ENCODE peak calls at places on chromosomes 16 and 17, in nine cellular contexts. G is HCT116, E is SK-N-SH, B is neural progenitor cell, Z is MM.1S, F is OCI-LY7, X is GM23338, N is hepatocyte, M is PC-3. R is an unnamed sample.

GRCh38 chr17:34437188-34437587 is 74.2 kb upstream of the CCL1 start:
- DNase-seq in G (no peak), E (no peak), B (no peak), Z (peak), F (no peak), X (peak), N (no peak), M (no peak), R (no peak)

GRCh38 chr17:71828182-71828596 is 292.6 kb upstream of the SOX9 start:
- DNase-seq in G (no peak), E (peak), B (peak), Z (no peak), F (no peak), X (peak), N (no peak), M (no peak), R (peak)

GRCh38 chr16:87233928-87234327 is 83.3 kb downstream of the C16orf95 start:
- DNase-seq in G (no peak), E (no peak), B (peak), Z (no peak), F (peak), X (peak), N (no peak), M (no peak), R (peak)

GRCh38 chr17:81941484-81942166 is 4.5 kb upstream of the PYCR1 start:
- DNase-seq in G (no peak), E (no peak), B (peak), Z (no peak), F (peak), X (peak), N (no peak), M (no peak), R (no peak)

GRCh38 chr16:6949240-6949639 is 383.4 kb upstream of the RBFOX1 start:
- DNase-seq in G (no peak), E (no peak), B (no peak), Z (no peak), F (no peak), X (no peak), N (no peak), M (no peak), R (no peak)

GRCh38 chr16:79294568-79294967 is 306.0 kb downstream of the MAF start:
- DNase-seq in G (no peak), E (no peak), B (no peak), Z (no peak), F (no peak), X (no peak), N (peak), M (no peak), R (no peak)

GRCh38 chr16:31061126-31061812 is 12.8 kb downstream of the ZNF668 start:
- DNase-seq in G (no peak), E (no peak), B (no peak), Z (no peak), F (no peak), X (no peak), N (peak), M (no peak), R (no peak)

GRCh38 chr17:49624896-49625295 is 49.2 kb downstream of the NXPH3 start:
- DNase-seq in G (no peak), E (no peak), B (no peak), Z (no peak), F (no peak), X (no peak), N (no peak), M (no peak), R (peak)

GRCh38 chr16:76265434-76266045 is 11.7 kb upstream of the CNTNAP4 start:
- DNase-seq in G (peak), E (peak), B (peak), Z (no peak), F (peak), X (peak), N (peak), M (peak), R (peak)

GRCh38 chr16:814974-815373 is 14.4 kb upstream of the GNG13 start:
- DNase-seq in G (no peak), E (no peak), B (no peak), Z (no peak), F (no peak), X (no peak), N (no peak), M (no peak), R (peak)

GRCh38 chr16:31253642-31254045 is 6.1 kb upstream of the ITGAM start:
- DNase-seq in G (no peak), E (no peak), B (no peak), Z (no peak), F (no peak), X (no peak), N (peak), M (no peak), R (no peak)

GRCh38 chr16:3099732-3100499 is 822 bp upstream of the ZSCAN10 start:
- DNase-seq in G (peak), E (peak), B (peak), Z (peak), F (peak), X (peak), N (peak), M (peak), R (peak)

GRCh38 chr16:3099395-3099731 is 269 bp upstream of the ZSCAN10 start:
- DNase-seq in G (no peak), E (no peak), B (peak), Z (no peak), F (no peak), X (no peak), N (no peak), M (no peak), R (no peak)

GRCh38 chr16:3101841-3102470 is 2.9 kb upstream of the ZSCAN10 start:
- DNase-seq in G (no peak), E (no peak), B (peak), Z (no peak), F (peak), X (peak), N (no peak), M (no peak), R (no peak)

GRCh38 chr16:3098459-3099394 is at the start of gene ZSCAN10:
- DNase-seq in G (no peak), E (no peak), B (peak), Z (no peak), F (no peak), X (peak), N (no peak), M (no peak), R (no peak)

GRCh38 chr16:3101018-3101840 is 2.1 kb upstream of the ZSCAN10 start:
- DNase-seq in G (no peak), E (peak), B (peak), Z (peak), F (peak), X (peak), N (peak), M (peak), R (peak)
- H2AFZ ChIP-seq in G (no peak), E (no peak), B (no peak), Z (peak), F (peak), X (no peak), N (no peak), M (no peak), R (peak)

DNA sequence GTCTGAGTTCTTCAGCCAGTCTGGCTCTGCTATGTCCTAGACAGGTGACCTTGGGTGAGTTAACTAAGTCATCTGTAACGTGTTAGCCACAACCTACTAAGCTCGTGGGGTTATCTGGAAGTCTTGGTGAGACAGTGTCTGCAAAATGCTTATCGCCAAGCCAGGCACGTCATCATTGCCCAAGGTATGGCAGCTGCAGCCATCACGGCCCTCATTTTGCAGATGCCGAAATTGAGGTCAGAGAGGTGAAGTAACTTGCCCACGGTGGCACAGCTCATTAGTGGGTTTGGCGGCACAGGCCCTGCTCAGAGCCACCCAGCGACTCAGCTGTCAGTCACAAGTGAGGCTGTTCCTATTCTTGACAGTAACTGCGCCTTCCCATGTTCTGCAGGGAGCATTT is 79.8 kb downstream of the CMIP start:
- DNase-seq in G (no peak), E (no peak), B (no peak), Z (no peak), F (no peak), X (no peak), N (no peak), M (no peak), R (no peak)
- TF ChIP-seq EZH2phosphoT487 in G (no peak), E (no peak), B (no peak), Z (no peak), F (no peak), X (no peak), N (no peak), M (no peak), R (no peak)

GRCh38 chr17:80694992-80695912 is 150.6 kb downstream of the RPTOR start:
- DNase-seq in G (no peak), E (no peak), B (no peak), Z (no peak), F (no peak), X (peak), N (peak), M (no peak), R (no peak)
- H2AFZ ChIP-seq in G (no peak), E (no peak), B (no peak), Z (no peak), F (no peak), X (no peak), N (no peak), M (no peak), R (no peak)

DNA sequence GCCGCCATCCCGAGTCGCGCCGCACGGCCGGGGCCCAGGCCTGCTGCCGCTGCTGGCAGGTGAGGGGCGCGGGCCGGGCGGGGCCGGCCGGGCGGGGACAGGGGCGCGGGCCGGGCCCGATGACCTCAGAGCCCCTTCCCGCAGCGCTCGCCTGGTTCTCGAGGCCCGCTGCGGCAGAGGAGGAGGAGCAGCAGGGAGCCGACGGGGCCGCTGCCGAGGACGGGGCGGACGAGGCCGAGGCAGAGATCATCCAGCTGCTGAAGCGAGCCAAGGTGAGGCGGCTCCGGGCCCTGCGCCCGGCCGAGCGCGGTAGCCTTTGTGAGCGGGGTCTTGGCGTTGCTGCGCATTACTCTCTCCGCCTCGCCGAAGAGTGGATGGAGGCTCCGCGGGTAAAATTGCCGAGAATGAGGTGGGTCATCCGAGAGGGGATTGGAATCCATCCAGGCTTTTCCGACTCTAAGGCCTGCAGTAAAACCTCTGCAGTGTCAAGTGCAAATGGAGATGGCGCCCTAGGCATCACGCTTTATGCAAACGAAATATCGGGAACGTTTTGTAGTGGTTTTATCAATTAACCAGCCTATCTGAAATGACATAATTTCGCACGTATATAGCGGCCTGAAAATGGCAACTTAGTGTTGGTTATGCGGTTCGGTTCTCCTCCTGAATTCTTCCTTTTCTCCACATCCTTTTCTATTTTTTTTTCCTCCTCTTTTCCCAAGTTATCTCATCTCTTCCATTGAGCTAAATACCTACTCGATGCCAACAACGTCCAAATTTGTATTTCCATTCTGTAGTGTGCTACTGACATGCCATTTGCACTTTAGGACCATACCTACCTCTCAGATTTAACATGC is 577 bp downstream of the TTC19 start:
- DNase-seq in G (no peak), E (no peak), B (peak), Z (no peak), F (peak), X (peak), N (peak), M (peak), R (peak)
- TF ChIP-seq EZH2phosphoT487 in G (no peak), E (no peak), B (no peak), Z (no peak), F (no peak), X (no peak), N (no peak), M (no peak), R (no peak)

DNA sequence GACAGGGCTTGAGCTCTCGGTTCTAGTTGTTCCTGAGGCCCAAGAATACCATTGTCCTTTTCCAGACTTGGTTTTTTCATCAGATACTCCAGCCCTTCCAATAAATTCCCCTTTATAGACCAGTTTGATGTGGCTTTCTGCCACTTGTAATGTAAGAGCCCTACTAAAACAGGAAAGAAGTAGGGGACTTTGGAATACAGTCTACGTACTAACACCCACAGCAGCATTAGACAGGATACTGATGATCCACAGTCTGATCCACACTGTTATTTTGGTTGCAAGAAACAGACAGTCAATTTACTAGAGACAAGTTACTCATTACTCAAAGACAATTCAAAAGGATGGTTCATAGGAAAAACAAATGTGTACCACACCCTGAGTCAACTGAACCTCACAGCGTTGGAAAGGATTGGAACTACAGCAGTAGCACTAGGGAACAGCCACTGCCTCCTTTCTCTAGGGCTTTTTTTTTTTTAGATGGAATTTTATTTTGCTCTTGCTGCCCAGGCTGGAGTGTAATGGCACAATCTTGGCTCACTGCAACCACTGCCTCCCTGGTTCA is 45.9 kb upstream of the MED13 start:
- DNase-seq in G (no peak), E (no peak), B (no peak), Z (no peak), F (no peak), X (no peak), N (peak), M (peak), R (peak)
- H2AFZ ChIP-seq in G (no peak), E (no peak), B (no peak), Z (no peak), F (no peak), X (no peak), N (no peak), M (no peak), R (no peak)

DNA sequence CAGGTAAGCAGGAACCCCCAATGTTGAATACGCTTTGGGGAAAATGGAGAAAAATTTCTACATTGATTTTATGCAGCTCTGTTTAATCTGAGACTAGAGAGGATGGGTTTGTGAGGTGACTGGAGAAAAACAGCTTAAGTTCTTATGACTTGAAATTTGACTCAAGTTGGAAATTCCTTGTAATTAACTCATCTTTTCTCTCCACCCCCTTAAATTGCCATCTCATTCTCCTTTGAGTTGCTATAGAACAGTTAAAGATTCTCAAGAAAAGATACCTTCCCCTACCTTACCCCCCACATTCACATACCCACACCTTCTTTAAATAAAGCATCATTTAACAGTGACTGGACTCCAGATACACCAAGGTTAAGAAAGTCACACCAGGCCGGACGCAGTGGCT is 24.2 kb downstream of the ZNRF1 start:
- DNase-seq in G (no peak), E (no peak), B (no peak), Z (no peak), F (no peak), X (no peak), N (no peak), M (no peak), R (peak)
- TF ChIP-seq EZH2phosphoT487 in G (no peak), E (no peak), B (no peak), Z (no peak), F (no peak), X (no peak), N (no peak), M (no peak), R (no peak)

GRCh38 chr16:72125635-72126428 is 32.2 kb downstream of the DHX38 start:
- DNase-seq in G (no peak), E (no peak), B (no peak), Z (no peak), F (no peak), X (no peak), N (no peak), M (no peak), R (no peak)
- H2AFZ ChIP-seq in G (no peak), E (no peak), B (no peak), Z (no peak), F (no peak), X (peak), N (peak), M (no peak), R (no peak)

DNA sequence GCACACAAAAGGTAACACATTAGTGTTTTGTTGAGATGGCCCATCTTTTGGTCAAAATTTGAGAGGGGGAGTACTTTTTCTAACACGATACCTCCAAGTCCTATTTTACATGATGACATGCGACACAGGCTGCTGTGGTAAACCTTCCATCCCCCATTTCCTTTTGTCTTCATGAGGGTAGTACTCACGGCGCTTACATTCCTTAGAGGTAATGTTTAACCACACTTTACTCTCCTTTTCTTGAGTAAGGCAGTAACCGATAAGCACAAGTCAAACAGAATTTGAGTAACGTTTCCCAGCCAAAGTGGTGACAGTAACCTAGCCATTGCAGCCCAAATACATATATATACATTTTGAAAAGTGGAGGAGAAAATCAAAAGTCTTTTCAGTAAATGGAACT is 35.8 kb upstream of the PITPNM3 start:
- DNase-seq in G (no peak), E (no peak), B (no peak), Z (no peak), F (no peak), X (no peak), N (peak), M (peak), R (peak)
- TF ChIP-seq EZH2phosphoT487 in G (no peak), E (no peak), B (no peak), Z (no peak), F (no peak), X (no peak), N (no peak), M (no peak), R (no peak)